ENCODE peak calls at places on chromosomes 12 and 14, in four cellular contexts. V is heart left ventricle, Q is sigmoid colon, J is suprapubic skin. I is an unnamed sample.

GRCh38 chr12:110641512-110641911 is 27.6 kb downstream of the TCTN1 start:
- DNase-seq in V (peak), Q (no peak), J (no peak), I (no peak)

GRCh38 chr14:73717247-73717646 is 3.1 kb upstream of the PNMA1 start:
- DNase-seq in V (no peak), Q (no peak), J (no peak), I (no peak)

GRCh38 chr12:3761116-3761770 is 8.3 kb upstream of the CRACR2A start:
- DNase-seq in V (no peak), Q (no peak), J (no peak), I (no peak)

GRCh38 chr14:99324291-99324690 is 52.3 kb upstream of the BCL11B start:
- DNase-seq in V (no peak), Q (no peak), J (peak), I (no peak)

GRCh38 chr12:81450920-81451739 is 308.0 kb downstream of the PPFIA2 start:
- DNase-seq in V (peak), Q (no peak), J (no peak), I (no peak)

GRCh38 chr14:89507521-89507920 is 90.5 kb upstream of the FOXN3 start:
- DNase-seq in V (no peak), Q (no peak), J (no peak), I (no peak)

GRCh38 chr14:44803239-44803905 is 158.4 kb downstream of the KLHL28 start:
- DNase-seq in V (no peak), Q (no peak), J (no peak), I (no peak)

GRCh38 chr14:100221419-100222218 is 17.3 kb upstream of the YY1 start:
- DNase-seq in V (peak), Q (no peak), J (no peak), I (no peak)

GRCh38 chr14:20624495-20625070 is 16.9 kb downstream of the OR6S1 start:
- DNase-seq in V (peak), Q (peak), J (peak), I (no peak)

GRCh38 chr14:49792618-49793017 is 24.7 kb downstream of the KLHDC2 start:
- DNase-seq in V (no peak), Q (no peak), J (no peak), I (no peak)

GRCh38 chr12:59834659-59835474 is 239.0 kb downstream of the SLC16A7 start:
- DNase-seq in V (no peak), Q (no peak), J (no peak), I (no peak)

GRCh38 chr14:59389936-59390335 is 75.2 kb downstream of the GPR135 start:
- DNase-seq in V (no peak), Q (no peak), J (no peak), I (no peak)

GRCh38 chr14:98913967-98914620 is 357.9 kb downstream of the BCL11B start:
- DNase-seq in V (no peak), Q (no peak), J (no peak), I (no peak)

GRCh38 chr12:122081108-122081696 is 2.6 kb downstream of the MLXIP start:
- DNase-seq in V (no peak), Q (no peak), J (peak), I (no peak)

GRCh38 chr12:55973598-55974307 is at the start of gene RAB5B:
- DNase-seq in V (peak), Q (peak), J (peak), I (peak)

GRCh38 chr12:55970775-55971174 is 3.1 kb upstream of the RAB5B start:
- DNase-seq in V (no peak), Q (no peak), J (no peak), I (no peak)

GRCh38 chr12:55972045-55972843 is 1.6 kb upstream of the RAB5B start:
- DNase-seq in V (no peak), Q (peak), J (no peak), I (no peak)

GRCh38 chr12:55974308-55974724 is 438 bp downstream of the RAB5B start:
- DNase-seq in V (peak), Q (peak), J (no peak), I (peak)

DNA sequence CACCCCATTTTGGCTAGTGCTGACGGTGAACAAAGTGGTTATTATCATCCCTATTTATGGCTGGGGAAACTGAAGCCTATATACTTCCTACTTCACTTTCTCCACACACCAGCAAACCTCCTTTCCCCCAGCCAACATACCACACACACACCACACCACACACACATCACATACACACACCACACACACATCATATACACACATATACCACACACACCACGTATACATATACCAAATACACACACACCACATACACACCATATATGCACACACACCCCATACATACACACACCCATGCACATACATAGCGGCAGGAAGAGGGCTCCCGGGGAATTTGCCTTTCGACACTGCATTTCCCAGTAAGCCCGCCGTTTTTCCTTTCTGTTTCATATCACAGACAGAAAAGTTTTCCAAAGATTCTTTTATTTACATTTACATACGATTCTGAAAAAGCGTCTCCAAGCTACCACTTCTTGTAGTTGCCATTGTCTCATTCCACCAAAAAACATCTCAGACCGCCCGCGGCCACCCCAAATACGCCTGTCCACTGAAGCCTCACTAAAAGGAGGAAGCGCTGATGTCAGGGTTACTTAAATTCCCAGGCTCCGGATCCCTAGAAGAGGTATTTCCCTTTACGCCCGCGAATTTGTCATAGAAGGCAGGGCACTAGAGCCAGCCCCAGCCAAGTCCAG is 826 bp upstream of the RAB5B start:
- DNase-seq in V (no peak), Q (no peak), J (no peak), I (no peak)
- TF ChIP-seq POLR2A in V (peak), Q (peak), J (peak), I (no peak)

GRCh38 chr12:120457133-120457532 is 10.9 kb downstream of the GATC start:
- DNase-seq in V (no peak), Q (no peak), J (no peak), I (no peak)
- TF ChIP-seq CTCF in V (peak), Q (no peak), J (no peak), I (no peak)

GRCh38 chr12:71810905-71811304 is 28.7 kb upstream of the TBC1D15 start:
- DNase-seq in V (no peak), Q (no peak), J (no peak), I (no peak)
- H3K4me3 ChIP-seq in V (no peak), Q (no peak), J (no peak), I (no peak)

GRCh38 chr12:12505544-12506501 is 56.8 kb downstream of the DUSP16 start:
- DNase-seq in V (no peak), Q (no peak), J (no peak), I (no peak)

GRCh38 chr12:12501121-12501520 is 61.5 kb downstream of the DUSP16 start:
- DNase-seq in V (no peak), Q (no peak), J (no peak), I (no peak)

GRCh38 chr12:12503384-12504078 is 59.1 kb downstream of the DUSP16 start:
- DNase-seq in V (no peak), Q (no peak), J (no peak), I (no peak)

GRCh38 chr12:12499909-12500604 is 62.6 kb downstream of the DUSP16 start:
- DNase-seq in V (no peak), Q (no peak), J (no peak), I (no peak)

DNA sequence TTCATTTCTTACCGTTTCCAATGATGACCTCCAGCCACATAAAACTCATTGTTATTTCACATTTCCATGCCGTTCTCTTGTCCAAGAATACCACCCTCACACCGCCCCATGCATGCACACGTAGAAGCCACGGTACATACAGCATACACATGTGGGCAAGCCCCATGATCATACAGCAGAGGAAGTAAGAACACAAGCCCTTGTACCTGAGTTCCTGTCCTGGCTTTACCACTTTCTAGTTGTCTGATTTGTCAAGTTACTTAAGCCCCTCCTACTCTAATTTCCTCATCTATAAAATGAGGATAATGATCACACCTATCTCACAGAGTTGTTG is 59.9 kb downstream of the DUSP16 start:
- DNase-seq in V (no peak), Q (no peak), J (no peak), I (no peak)
- TF ChIP-seq POLR2A in V (no peak), Q (no peak), J (no peak), I (no peak)

GRCh38 chr12:44465139-44465538 is 411.0 kb downstream of the NELL2 start:
- DNase-seq in V (no peak), Q (no peak), J (no peak), I (no peak)
- TF ChIP-seq CTCF in V (no peak), Q (no peak), J (no peak), I (no peak)

GRCh38 chr14:50825307-50825706 is 5.7 kb downstream of the NIN start:
- DNase-seq in V (no peak), Q (no peak), J (no peak), I (no peak)
- H3K4me3 ChIP-seq in V (no peak), Q (no peak), J (no peak), I (no peak)

GRCh38 chr12:33484161-33484560 is 44.5 kb upstream of the SYT10 start:
- DNase-seq in V (no peak), Q (no peak), J (no peak), I (no peak)
- TF ChIP-seq POLR2A in V (no peak), Q (no peak), J (no peak), I (no peak)

GRCh38 chr14:93331375-93332031 is 1.3 kb downstream of the BTBD7 start:
- DNase-seq in V (peak), Q (no peak), J (peak), I (no peak)

GRCh38 chr14:93333631-93334095 is 827 bp upstream of the BTBD7 start:
- DNase-seq in V (no peak), Q (no peak), J (no peak), I (no peak)

GRCh38 chr14:93330609-93331000 is 2.2 kb downstream of the BTBD7 start:
- DNase-seq in V (no peak), Q (no peak), J (no peak), I (no peak)

GRCh38 chr14:93332853-93333630 is at the start of gene BTBD7:
- DNase-seq in V (peak), Q (peak), J (peak), I (no peak)

GRCh38 chr14:93332032-93332852 is 594 bp downstream of the BTBD7 start:
- DNase-seq in V (peak), Q (peak), J (peak), I (no peak)
- TF ChIP-seq CTCF in V (no peak), Q (no peak), J (no peak), I (no peak)

DNA sequence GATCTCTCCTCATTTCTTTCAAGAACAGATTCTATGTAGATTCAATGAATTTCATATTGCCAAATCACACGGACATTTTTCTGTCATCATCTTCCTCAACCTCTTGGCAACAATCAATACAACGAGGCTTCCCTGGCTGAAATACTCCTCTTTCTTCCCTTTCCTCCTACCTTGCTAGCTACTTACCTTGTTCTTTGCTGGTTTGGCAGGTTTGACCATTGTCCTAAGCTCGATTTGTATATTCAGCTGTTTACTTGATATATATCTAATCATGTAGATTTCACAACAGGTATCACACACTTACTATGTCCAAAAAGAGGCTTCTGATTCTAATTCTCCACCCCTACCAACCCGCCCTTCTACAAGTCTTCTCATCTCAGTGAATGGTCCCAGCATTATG is 23.6 kb downstream of the NDUFA12 start:
- DNase-seq in V (no peak), Q (no peak), J (no peak), I (no peak)
- H3K4me3 ChIP-seq in V (no peak), Q (no peak), J (no peak), I (no peak)

GRCh38 chr12:5987573-5987972 is 42.5 kb upstream of the ANO2 start:
- DNase-seq in V (no peak), Q (no peak), J (no peak), I (no peak)
- TF ChIP-seq POLR2A in V (no peak), Q (no peak), J (no peak), I (no peak)